ENCODE peak calls at places on chromosome 18, in seven cellular contexts. Q is IMR-90, J is GM23248, X is neuronal stem cell, O is K562, D is neural progenitor cell, F is Karpas-422. L is an unnamed sample.

GRCh38 chr18:22183647-22184161 is 14.3 kb downstream of the GATA6 start:
- DNase-seq in F (no peak), J (no peak), D (no peak), X (no peak), Q (no peak), O (no peak), L (no peak)

GRCh38 chr18:52343138-52343537 is 3.1 kb downstream of the DCC start:
- DNase-seq in O (no peak), J (no peak), D (peak; percentile 71), F (no peak), Q (peak; percentile 2), X (no peak), L (peak; percentile 2)

GRCh38 chr18:74861154-74861553 is 263.5 kb downstream of the ZNF407 start:
- DNase-seq in D (no peak), F (no peak), O (no peak), Q (peak; percentile 78), J (no peak), X (no peak), L (peak; percentile 40)

GRCh38 chr18:24790347-24790746 is 329.9 kb downstream of the HRH4 start:
- DNase-seq in D (no peak), F (no peak), Q (no peak), X (no peak), O (no peak), J (no peak), L (no peak)

GRCh38 chr18:73891572-73892421 is 255.8 kb downstream of the FBXO15 start:
- DNase-seq in F (no peak), D (peak; percentile 90), Q (no peak), O (no peak), J (peak; percentile 8), X (peak; percentile 73), L (no peak)

GRCh38 chr18:68937204-68937603 is 139.3 kb downstream of the CCDC102B start:
- DNase-seq in O (no peak), J (no peak), F (no peak), Q (no peak), X (no peak), D (no peak), L (no peak)

GRCh38 chr18:36089001-36089400 is 21.6 kb upstream of the RPRD1A start:
- DNase-seq in O (no peak), X (no peak), F (no peak), D (no peak), J (peak; percentile 15), Q (no peak), L (no peak)

GRCh38 chr18:5057348-5058012 is 139.6 kb downstream of the AKAIN1 start:
- DNase-seq in F (peak; percentile 84), Q (peak; percentile 31), X (peak; percentile 71), J (peak; percentile 68), O (peak; percentile 75), D (peak; percentile 85), L (peak; percentile 26)

GRCh38 chr18:23189768-23190661 is 54.7 kb downstream of the CABLES1 start:
- DNase-seq in Q (no peak), D (no peak), F (no peak), J (no peak), O (no peak), X (no peak), L (no peak)

DNA sequence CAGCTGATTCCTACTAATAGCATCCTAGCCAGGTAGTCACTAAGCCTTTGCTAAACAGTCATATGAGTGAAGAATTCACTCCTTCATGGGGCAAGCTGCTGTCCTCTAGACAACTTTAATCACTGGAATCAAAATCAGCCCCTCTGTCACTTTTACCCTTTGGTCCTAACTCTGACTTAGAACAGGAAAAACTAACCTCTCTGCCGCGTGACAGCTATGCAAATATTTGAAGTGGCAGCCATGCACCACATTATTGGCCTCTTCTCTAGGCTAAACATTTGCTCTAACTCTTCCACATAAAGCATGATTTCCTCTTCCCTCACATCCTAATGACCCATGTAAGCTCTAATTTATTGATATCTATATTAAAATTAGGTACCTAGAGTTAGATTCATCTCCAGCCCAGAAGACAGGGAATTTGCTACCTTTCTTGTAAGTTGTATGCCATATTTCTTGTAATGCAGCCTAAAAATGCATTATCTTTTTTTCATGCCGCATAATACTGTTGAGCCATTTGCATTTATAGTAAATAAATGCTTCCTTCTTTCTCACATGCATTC is 12.8 kb upstream of the ONECUT2 start:
- DNase-seq in D (no peak), O (no peak), J (no peak), F (peak; percentile 38), Q (no peak), X (no peak), L (no peak)
- H3K4me2 ChIP-seq in D (no peak overlapping the region), O (no peak overlapping the region), J (no peak overlapping the region), F (no peak overlapping the region), Q (no peak overlapping the region), X (no peak overlapping the region), L (no peak overlapping the region)

GRCh38 chr18:63138469-63139340 is 180.9 kb downstream of the BCL2 start:
- DNase-seq in F (peak; percentile 93), O (no peak), Q (no peak), X (peak; percentile 29), D (peak; percentile 68), J (peak; percentile 58), L (no peak)
- H2AFZ ChIP-seq in F (no peak overlapping the region), O (peak overlapping the region; percentile 75), Q (no peak overlapping the region), X (no peak overlapping the region), D (no peak overlapping the region), J (peak overlapping the region; percentile 96), L (no peak overlapping the region)

GRCh38 chr18:28771849-28772248 is 594.9 kb upstream of the CDH2 start:
- DNase-seq in F (no peak), O (no peak), D (no peak), X (no peak), J (no peak), Q (peak; percentile 6), L (no peak)
- H3K9ac ChIP-seq in F (no peak overlapping the region), O (no peak overlapping the region), D (no peak overlapping the region), X (no peak overlapping the region), J (no peak overlapping the region), Q (no peak overlapping the region), L (no peak overlapping the region)

DNA sequence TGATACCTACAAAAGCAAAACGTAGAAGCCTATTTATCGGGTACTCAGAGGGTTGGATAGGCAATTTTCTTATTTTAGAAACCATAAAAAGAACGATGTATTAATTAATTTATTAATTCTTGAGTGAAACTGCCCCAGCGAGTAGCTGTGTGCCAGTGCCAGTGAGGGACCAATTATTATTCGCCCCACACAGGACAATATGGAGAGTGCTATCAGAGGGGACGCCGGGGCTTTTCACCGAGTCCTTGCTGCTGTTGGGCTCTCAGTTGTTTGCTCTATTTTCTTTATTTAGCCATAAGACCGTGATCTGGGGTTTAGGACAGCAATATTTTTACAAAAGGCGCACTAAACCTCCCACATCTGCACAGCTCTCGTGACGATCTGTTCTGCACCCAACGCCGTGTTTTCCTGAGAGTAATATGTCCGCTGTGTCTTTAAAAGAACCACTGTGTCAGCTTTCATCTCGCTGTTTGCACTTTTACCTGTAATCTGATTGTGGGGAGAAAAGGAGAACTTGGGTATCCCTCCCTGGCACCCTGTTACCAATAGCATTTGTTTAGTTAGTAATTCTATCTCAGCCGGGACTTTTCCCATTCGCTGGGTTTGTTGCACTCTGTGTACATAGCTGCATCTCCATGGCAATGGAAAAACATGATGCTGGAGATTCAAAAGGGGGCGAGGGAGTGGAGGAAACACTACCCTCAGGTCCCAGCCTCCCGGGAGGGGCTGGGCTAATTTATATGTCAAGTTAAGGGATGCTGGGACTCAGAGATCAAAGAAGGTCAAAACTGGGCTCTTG is 30.1 kb upstream of the ZNF516 start:
- DNase-seq in X (peak; percentile 72), J (peak; percentile 89), O (no peak), F (no peak), D (peak; percentile 71), Q (peak; percentile 68), L (peak; percentile 59)
- H3K4me2 ChIP-seq in X (peak overlapping the region; percentile 75), J (peak overlapping the region; percentile 92), O (no peak overlapping the region), F (peak overlapping the region; percentile 2), D (peak overlapping the region; percentile 65), Q (peak overlapping the region; percentile 86), L (peak overlapping the region; percentile 97)

GRCh38 chr18:31454066-31454708 is 6.6 kb downstream of the DSG3 start:
- DNase-seq in O (no peak), Q (peak; percentile 69), D (no peak), F (no peak), J (peak; percentile 30), X (no peak), L (peak; percentile 96)
- H2AFZ ChIP-seq in O (no peak overlapping the region), Q (no peak overlapping the region), D (no peak overlapping the region), F (no peak overlapping the region), J (no peak overlapping the region), X (no peak overlapping the region), L (no peak overlapping the region)

GRCh38 chr18:55501594-55502345 is 86.2 kb downstream of the TCF4 start:
- DNase-seq in D (peak; percentile 68), O (no peak), Q (peak; percentile 45), J (no peak), F (no peak), X (no peak), L (peak; percentile 34)
- H3K9ac ChIP-seq in D (no peak overlapping the region), O (no peak overlapping the region), Q (peak overlapping the region; percentile 86), J (peak overlapping the region; percentile 64), F (no peak overlapping the region), X (no peak overlapping the region), L (no peak overlapping the region)

GRCh38 chr18:13583567-13584245 is 142.7 kb downstream of the FAM210A start:
- DNase-seq in Q (no peak), X (peak; percentile 21), J (no peak), O (no peak), D (peak; percentile 62), F (peak; percentile 65), L (no peak)

GRCh38 chr18:13585379-13586153 is 140.8 kb downstream of the FAM210A start:
- DNase-seq in X (no peak), O (no peak), D (no peak), J (no peak), F (peak; percentile 95), Q (no peak), L (no peak)

GRCh38 chr18:13582283-13582682 is 144.1 kb downstream of the FAM210A start:
- DNase-seq in J (no peak), D (no peak), X (no peak), O (no peak), F (no peak), Q (no peak), L (no peak)

GRCh38 chr18:13587001-13587400 is 139.4 kb downstream of the FAM210A start:
- DNase-seq in D (no peak), F (peak; percentile 79), Q (no peak), O (no peak), J (no peak), X (no peak), L (no peak)

DNA sequence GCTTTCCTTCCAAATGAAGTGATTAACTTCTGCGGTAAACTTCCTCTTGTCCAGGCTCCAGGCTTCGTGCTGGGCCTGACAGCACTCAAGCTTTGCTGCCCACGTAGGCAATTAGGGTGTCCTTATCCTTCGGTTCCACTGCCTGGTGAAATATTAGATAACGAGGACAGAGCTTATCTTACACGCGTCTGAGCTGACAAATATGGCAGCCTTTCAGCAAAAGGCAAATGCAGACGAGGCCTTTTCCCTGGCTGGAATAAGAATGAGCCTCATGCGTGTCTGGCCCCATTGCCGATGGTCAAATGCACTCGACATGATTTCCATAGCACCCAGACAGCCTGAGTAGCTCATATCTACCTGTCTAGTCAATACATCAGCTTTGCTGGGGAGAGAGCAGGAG is 141.5 kb downstream of the FAM210A start:
- DNase-seq in X (no peak), D (no peak), F (peak; percentile 91), J (no peak), O (no peak), Q (no peak), L (no peak)
- H3K4me2 ChIP-seq in X (no peak overlapping the region), D (no peak overlapping the region), F (peak overlapping the region; percentile 64), J (no peak overlapping the region), O (no peak overlapping the region), Q (no peak overlapping the region), L (no peak overlapping the region)

GRCh38 chr18:48059363-48060109 is 129.1 kb upstream of the SMAD2 start:
- DNase-seq in Q (no peak), D (peak; percentile 50), F (no peak), J (no peak), O (no peak), X (no peak), L (no peak)
- H2AFZ ChIP-seq in Q (no peak overlapping the region), D (peak overlapping the region; percentile 63), F (no peak overlapping the region), J (no peak overlapping the region), O (no peak overlapping the region), X (no peak overlapping the region), L (no peak overlapping the region)